ENCODE peak calls at places on chromosomes 2 and 18, in six cellular contexts. One of them, this sample, is unnamed.
A peak's percentile ranks its signal among the peaks of the same experiment; 100 is the strongest.

GRCh38 chr2:157890960-157891629 is 15.0 kb upstream of the ACVR1 start:
- DNase-seq in body of pancreas: no peak
- DNase-seq in breast epithelium: no peak
- DNase-seq in ovary: no peak
- DNase-seq in transverse colon: no peak
- DNase-seq in A549: no peak
- DNase-seq in this sample: no peak

GRCh38 chr2:71948781-71949536 is 198.7 kb downstream of the CYP26B1 start:
- DNase-seq in body of pancreas: no peak
- DNase-seq in breast epithelium: no peak
- DNase-seq in ovary: no peak
- DNase-seq in transverse colon: no peak
- DNase-seq in A549: no peak
- DNase-seq in this sample: peak; percentile 60

GRCh38 chr18:42030586-42031182 is 75.7 kb downstream of the PIK3C3 start:
- DNase-seq in body of pancreas: no peak
- DNase-seq in breast epithelium: no peak
- DNase-seq in ovary: no peak
- DNase-seq in transverse colon: no peak
- DNase-seq in A549: peak; percentile 13
- DNase-seq in this sample: no peak

GRCh38 chr18:9741821-9742541 is 33.9 kb downstream of the RAB31 start:
- DNase-seq in body of pancreas: no peak
- DNase-seq in breast epithelium: no peak
- DNase-seq in ovary: no peak
- DNase-seq in transverse colon: no peak
- DNase-seq in A549: peak; percentile 43
- DNase-seq in this sample: no peak

GRCh38 chr2:66538291-66538690 is 103.4 kb downstream of the MEIS1 start:
- DNase-seq in body of pancreas: no peak
- DNase-seq in breast epithelium: no peak
- DNase-seq in ovary: no peak
- DNase-seq in transverse colon: no peak
- DNase-seq in A549: no peak
- DNase-seq in this sample: no peak

GRCh38 chr2:170597705-170598420 is 117.3 kb upstream of the SP5 start:
- DNase-seq in body of pancreas: no peak
- DNase-seq in breast epithelium: no peak
- DNase-seq in ovary: no peak
- DNase-seq in transverse colon: no peak
- DNase-seq in A549: no peak
- DNase-seq in this sample: peak; percentile 29

GRCh38 chr18:35525795-35526475 is 28.2 kb upstream of the INO80C start:
- DNase-seq in body of pancreas: no peak
- DNase-seq in breast epithelium: no peak
- DNase-seq in ovary: no peak
- DNase-seq in transverse colon: no peak
- DNase-seq in A549: no peak
- DNase-seq in this sample: no peak

GRCh38 chr18:46320928-46321855 is 217.0 kb downstream of the HAUS1 start:
- DNase-seq in body of pancreas: no peak
- DNase-seq in breast epithelium: no peak
- DNase-seq in ovary: no peak
- DNase-seq in transverse colon: no peak
- DNase-seq in A549: no peak
- DNase-seq in this sample: no peak

GRCh38 chr2:220437938-220438337 is 810.5 kb downstream of the SLC4A3 start:
- DNase-seq in body of pancreas: no peak
- DNase-seq in breast epithelium: no peak
- DNase-seq in ovary: no peak
- DNase-seq in transverse colon: no peak
- DNase-seq in A549: no peak
- DNase-seq in this sample: no peak

GRCh38 chr18:49531678-49532153 is 30.1 kb upstream of the LIPG start:
- DNase-seq in body of pancreas: no peak
- DNase-seq in breast epithelium: no peak
- DNase-seq in ovary: no peak
- DNase-seq in transverse colon: peak; percentile 15
- DNase-seq in A549: no peak
- DNase-seq in this sample: peak; percentile 66

GRCh38 chr2:111139637-111140317 is 19.1 kb downstream of the BCL2L11 start:
- DNase-seq in body of pancreas: peak; percentile 50
- DNase-seq in breast epithelium: peak; percentile 64
- DNase-seq in ovary: no peak
- DNase-seq in transverse colon: no peak
- DNase-seq in A549: no peak
- DNase-seq in this sample: no peak

GRCh38 chr2:180990337-180990736 is 9.9 kb downstream of the UBE2E3 start:
- DNase-seq in body of pancreas: no peak
- DNase-seq in breast epithelium: no peak
- DNase-seq in ovary: no peak
- DNase-seq in transverse colon: no peak
- DNase-seq in A549: no peak
- DNase-seq in this sample: no peak

GRCh38 chr2:241069821-241070281 is 32.2 kb downstream of the MTERF4 start:
- DNase-seq in body of pancreas: no peak
- DNase-seq in breast epithelium: no peak
- DNase-seq in ovary: no peak
- DNase-seq in transverse colon: no peak
- DNase-seq in A549: no peak
- DNase-seq in this sample: no peak

GRCh38 chr2:197198890-197199289 is 111.7 kb downstream of the ANKRD44 start:
- DNase-seq in body of pancreas: peak; percentile 15
- DNase-seq in breast epithelium: no peak
- DNase-seq in ovary: peak; percentile 61
- DNase-seq in transverse colon: peak; percentile 79
- DNase-seq in A549: no peak
- DNase-seq in this sample: peak; percentile 59

GRCh38 chr2:177551989-177552413 is 159.4 kb downstream of the AGPS start:
- DNase-seq in body of pancreas: peak; percentile 88
- DNase-seq in breast epithelium: peak; percentile 81
- DNase-seq in ovary: no peak
- DNase-seq in transverse colon: no peak
- DNase-seq in A549: peak; percentile 25
- DNase-seq in this sample: peak; percentile 88

GRCh38 chr2:85057236-85057635 is 76.0 kb upstream of the TCF7L1 start:
- DNase-seq in body of pancreas: no peak
- DNase-seq in breast epithelium: no peak
- DNase-seq in ovary: no peak
- DNase-seq in transverse colon: no peak
- DNase-seq in A549: no peak
- DNase-seq in this sample: no peak

GRCh38 chr2:55148269-55148668 is 83.8 kb downstream of the CLHC1 start:
- DNase-seq in body of pancreas: no peak
- DNase-seq in breast epithelium: no peak
- DNase-seq in ovary: no peak
- DNase-seq in transverse colon: no peak
- DNase-seq in A549: no peak
- DNase-seq in this sample: no peak

GRCh38 chr18:23718731-23719130 is 29.5 kb downstream of the LAMA3 start:
- DNase-seq in body of pancreas: no peak
- DNase-seq in breast epithelium: no peak
- DNase-seq in ovary: no peak
- DNase-seq in transverse colon: no peak
- DNase-seq in A549: no peak
- DNase-seq in this sample: no peak

GRCh38 chr2:20356042-20356441 is 5.4 kb upstream of the PUM2 start:
- DNase-seq in body of pancreas: no peak
- DNase-seq in breast epithelium: no peak
- DNase-seq in ovary: no peak
- DNase-seq in transverse colon: no peak
- DNase-seq in A549: no peak
- DNase-seq in this sample: no peak

GRCh38 chr2:120434909-120435308 is 89.0 kb downstream of the INHBB start:
- DNase-seq in body of pancreas: no peak
- DNase-seq in breast epithelium: no peak
- DNase-seq in ovary: no peak
- DNase-seq in transverse colon: no peak
- DNase-seq in A549: no peak
- DNase-seq in this sample: peak; percentile 83

GRCh38 chr2:239506101-239506808 is 105.4 kb upstream of the HDAC4 start:
- DNase-seq in body of pancreas: no peak
- DNase-seq in breast epithelium: no peak
- DNase-seq in ovary: no peak
- DNase-seq in transverse colon: no peak
- DNase-seq in A549: no peak
- DNase-seq in this sample: no peak

GRCh38 chr2:234003972-234004617 is 46.4 kb upstream of the SPP2 start:
- DNase-seq in body of pancreas: no peak
- DNase-seq in breast epithelium: no peak
- DNase-seq in ovary: no peak
- DNase-seq in transverse colon: no peak
- DNase-seq in A549: peak; percentile 79
- DNase-seq in this sample: no peak

GRCh38 chr2:49988301-49988700 is 834.0 kb upstream of the FSHR start:
- DNase-seq in body of pancreas: no peak
- DNase-seq in breast epithelium: no peak
- DNase-seq in ovary: no peak
- DNase-seq in transverse colon: no peak
- DNase-seq in A549: no peak
- DNase-seq in this sample: no peak

GRCh38 chr18:52236134-52236533 is 103.9 kb upstream of the DCC start:
- DNase-seq in body of pancreas: no peak
- DNase-seq in breast epithelium: no peak
- DNase-seq in ovary: no peak
- DNase-seq in transverse colon: no peak
- DNase-seq in A549: no peak
- DNase-seq in this sample: no peak

GRCh38 chr18:40577255-40577654 is 1377.8 kb upstream of the PIK3C3 start:
- DNase-seq in body of pancreas: no peak
- DNase-seq in breast epithelium: no peak
- DNase-seq in ovary: no peak
- DNase-seq in transverse colon: no peak
- DNase-seq in A549: no peak
- DNase-seq in this sample: no peak

DNA sequence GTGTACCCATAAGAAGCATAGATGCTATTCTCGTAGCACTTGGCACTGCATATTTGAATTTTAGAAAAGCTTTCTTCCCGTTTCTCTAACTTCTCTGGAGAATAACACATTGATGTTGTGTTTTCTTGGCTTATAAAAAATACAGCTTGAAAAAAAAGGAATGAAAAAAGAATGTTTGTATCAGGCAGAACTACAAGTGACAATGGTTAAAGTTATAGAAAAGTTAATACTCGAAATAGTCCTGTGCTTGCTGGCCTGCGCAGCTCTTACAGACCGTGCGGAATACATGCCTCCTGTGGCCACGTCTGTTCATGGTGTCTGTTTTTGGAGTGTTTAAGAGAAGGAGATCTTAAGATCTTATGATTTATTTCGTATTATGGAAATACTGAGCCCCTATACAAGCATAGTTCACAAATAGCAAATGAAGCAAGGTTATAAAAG is 808 bp downstream of the DUSP19 start:
- DNase-seq in body of pancreas: peak; percentile 28
- DNase-seq in breast epithelium: no peak
- DNase-seq in ovary: no peak
- DNase-seq in transverse colon: no peak
- DNase-seq in A549: no peak
- DNase-seq in this sample: no peak
- TF ChIP-seq CTCF in body of pancreas: no peak
- TF ChIP-seq CTCF in breast epithelium: no peak
- TF ChIP-seq CTCF in ovary: no peak
- TF ChIP-seq CTCF in transverse colon: no peak
- TF ChIP-seq CTCF in A549: no peak
- TF ChIP-seq CTCF in this sample: no peak

GRCh38 chr2:231604101-231604684 is 11.5 kb downstream of the TEX44 start:
- DNase-seq in body of pancreas: peak; percentile 61
- DNase-seq in breast epithelium: peak; percentile 65
- DNase-seq in ovary: no peak
- DNase-seq in transverse colon: peak; percentile 61
- DNase-seq in A549: no peak
- DNase-seq in this sample: peak; percentile 93
- TF ChIP-seq POLR2A in body of pancreas: peak; percentile 87
- TF ChIP-seq POLR2A in breast epithelium: peak; percentile 11
- TF ChIP-seq POLR2A in ovary: peak; percentile 85
- TF ChIP-seq POLR2A in transverse colon: peak; percentile 57
- TF ChIP-seq POLR2A in A549: peak; percentile 50
- TF ChIP-seq POLR2A in this sample: no peak

GRCh38 chr2:74873041-74873440 is 39.1 kb downstream of the HK2 start:
- DNase-seq in body of pancreas: no peak
- DNase-seq in breast epithelium: no peak
- DNase-seq in ovary: no peak
- DNase-seq in transverse colon: no peak
- DNase-seq in A549: no peak
- DNase-seq in this sample: peak; percentile 6

GRCh38 chr2:74872310-74872923 is 38.5 kb downstream of the HK2 start:
- DNase-seq in body of pancreas: no peak
- DNase-seq in breast epithelium: no peak
- DNase-seq in ovary: no peak
- DNase-seq in transverse colon: no peak
- DNase-seq in A549: no peak
- DNase-seq in this sample: no peak

GRCh38 chr2:74873678-74874640 is 40.0 kb downstream of the HK2 start:
- DNase-seq in body of pancreas: no peak
- DNase-seq in breast epithelium: no peak
- DNase-seq in ovary: no peak
- DNase-seq in transverse colon: no peak
- DNase-seq in A549: no peak
- DNase-seq in this sample: peak; percentile 84

GRCh38 chr2:74869522-74869921 is 35.6 kb downstream of the HK2 start:
- DNase-seq in body of pancreas: no peak
- DNase-seq in breast epithelium: no peak
- DNase-seq in ovary: no peak
- DNase-seq in transverse colon: no peak
- DNase-seq in A549: no peak
- DNase-seq in this sample: no peak

GRCh38 chr2:74871414-74871813 is 37.5 kb downstream of the HK2 start:
- DNase-seq in body of pancreas: no peak
- DNase-seq in breast epithelium: no peak
- DNase-seq in ovary: peak; percentile 57
- DNase-seq in transverse colon: no peak
- DNase-seq in A549: no peak
- DNase-seq in this sample: no peak
- H3K4me3 ChIP-seq in body of pancreas: no peak overlapping the region
- H3K4me3 ChIP-seq in breast epithelium: no peak overlapping the region
- H3K4me3 ChIP-seq in ovary: no peak overlapping the region
- H3K4me3 ChIP-seq in transverse colon: no peak overlapping the region
- H3K4me3 ChIP-seq in A549: no peak overlapping the region
- H3K4me3 ChIP-seq in this sample: no peak overlapping the region

DNA sequence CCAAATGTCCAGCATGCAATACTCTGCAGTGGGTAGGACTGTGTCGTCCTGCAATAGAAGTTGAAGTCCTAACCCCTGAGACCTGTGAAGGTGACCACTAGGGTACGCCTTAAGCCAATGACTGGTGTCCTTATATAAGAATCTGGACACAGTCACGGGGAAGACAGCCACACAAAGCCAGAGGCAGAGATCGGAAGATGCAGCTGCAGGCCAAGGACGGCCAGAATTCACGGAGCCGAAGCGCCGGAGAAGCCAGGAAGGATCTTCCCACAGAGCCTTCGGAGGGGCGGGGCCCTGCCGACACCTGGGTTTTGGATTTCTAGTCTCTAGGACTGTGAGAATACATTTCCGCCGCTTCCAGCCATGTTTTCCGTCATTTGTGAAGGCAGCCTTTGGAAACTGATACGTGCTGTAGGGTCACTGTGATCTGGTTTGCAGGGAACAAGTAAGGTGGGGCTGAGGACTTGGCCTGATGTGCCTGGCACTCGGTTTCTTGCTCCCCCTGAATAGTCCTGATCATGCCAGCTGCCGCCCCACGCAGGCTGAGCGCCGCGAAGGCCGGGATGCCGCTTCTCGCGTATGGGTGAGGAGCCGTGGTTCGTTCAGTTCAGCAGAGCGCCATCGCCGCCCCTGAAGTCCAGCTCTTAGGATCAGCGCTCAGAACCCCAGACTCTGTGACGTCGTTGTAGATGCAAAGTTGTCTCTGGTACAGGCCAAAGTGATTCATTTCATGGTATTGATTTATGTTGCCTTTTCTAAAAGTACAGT is 38.7 kb downstream of the PTGR3 start:
- DNase-seq in body of pancreas: no peak
- DNase-seq in breast epithelium: no peak
- DNase-seq in ovary: no peak
- DNase-seq in transverse colon: no peak
- DNase-seq in A549: no peak
- DNase-seq in this sample: no peak
- TF ChIP-seq CTCF in body of pancreas: no peak
- TF ChIP-seq CTCF in breast epithelium: no peak
- TF ChIP-seq CTCF in ovary: no peak
- TF ChIP-seq CTCF in transverse colon: no peak
- TF ChIP-seq CTCF in A549: no peak
- TF ChIP-seq CTCF in this sample: no peak

This sample was measured in lower leg skin.